ENCODE peak calls at places on chromosomes 16 and 17, in five cellular contexts. G is mammary epithelial cell, D is hepatocyte, K is GM23338, F is left lung. S is an unnamed sample.

GRCh38 chr16:11181242-11181888 is 74.6 kb downstream of the SOCS1 start:
- DNase-seq in G (peak), D (no peak), K (no peak), F (no peak), S (no peak)

GRCh38 chr16:48136547-48137360 is 19.0 kb downstream of the ABCC12 start:
- DNase-seq in G (no peak), D (no peak), K (no peak), F (no peak), S (no peak)

GRCh38 chr17:27585153-27585681 is 45.8 kb upstream of the LGALS9 start:
- DNase-seq in G (no peak), D (no peak), K (no peak), F (no peak), S (no peak)

GRCh38 chr16:59045496-59045895 is 311.4 kb upstream of the GOT2 start:
- DNase-seq in G (no peak), D (no peak), K (no peak), F (no peak), S (no peak)

GRCh38 chr16:86026136-86026905 is 127.4 kb downstream of the IRF8 start:
- DNase-seq in G (no peak), D (peak), K (no peak), F (no peak), S (no peak)

GRCh38 chr16:14215941-14216340 is 144.8 kb downstream of the MRTFB start:
- DNase-seq in G (no peak), D (no peak), K (no peak), F (no peak), S (no peak)

GRCh38 chr17:35790826-35791225 is 4.6 kb downstream of the MMP28 start:
- DNase-seq in G (peak), D (no peak), K (no peak), F (no peak), S (peak)

GRCh38 chr17:70332356-70332755 is 163.0 kb downstream of the KCNJ2 start:
- DNase-seq in G (no peak), D (no peak), K (no peak), F (no peak), S (no peak)

GRCh38 chr16:59543641-59544040 is 809.5 kb upstream of the GOT2 start:
- DNase-seq in G (peak), D (no peak), K (no peak), F (no peak), S (no peak)

GRCh38 chr16:11682655-11683096 is 14.4 kb downstream of the SNN start:
- DNase-seq in G (peak), D (no peak), K (no peak), F (no peak), S (no peak)

GRCh38 chr17:74842599-74843351 is 16.9 kb downstream of the GRIN2C start:
- DNase-seq in G (no peak), D (peak), K (peak), F (peak), S (no peak)

GRCh38 chr17:34227707-34228106 is 27.4 kb upstream of the CCL2 start:
- DNase-seq in G (no peak), D (no peak), K (no peak), F (no peak), S (no peak)

GRCh38 chr16:83501481-83501880 is 306.3 kb upstream of the HSBP1 start:
- DNase-seq in G (no peak), D (no peak), K (no peak), F (no peak), S (no peak)

GRCh38 chr17:55086635-55087058 is 118.1 kb downstream of the STXBP4 start:
- DNase-seq in G (peak), D (no peak), K (no peak), F (no peak), S (no peak)

GRCh38 chr16:79687249-79687768 is 86.8 kb upstream of the MAF start:
- DNase-seq in G (no peak), D (peak), K (no peak), F (no peak), S (no peak)

GRCh38 chr17:29068828-29069227 is 25.9 kb downstream of the PIPOX start:
- DNase-seq in G (no peak), D (no peak), K (no peak), F (no peak), S (no peak)

GRCh38 chr16:47285001-47285400 is 141.3 kb upstream of the NETO2 start:
- DNase-seq in G (no peak), D (no peak), K (no peak), F (no peak), S (no peak)

GRCh38 chr17:47844814-47845453 is 3.9 kb upstream of the SCRN2 start:
- DNase-seq in G (no peak), D (no peak), K (peak), F (no peak), S (no peak)

GRCh38 chr17:66403846-66404597 is 101.6 kb downstream of the PRKCA start:
- DNase-seq in G (no peak), D (no peak), K (no peak), F (no peak), S (no peak)

GRCh38 chr17:35766903-35767510 is 6.3 kb downstream of the C17orf50 start:
- DNase-seq in G (peak), D (peak), K (no peak), F (peak), S (no peak)

GRCh38 chr17:57943140-57943539 is 12.1 kb downstream of the CUEDC1 start:
- DNase-seq in G (no peak), D (no peak), K (no peak), F (no peak), S (no peak)

GRCh38 chr16:54355251-54355650 is 68.7 kb upstream of the IRX3 start:
- DNase-seq in G (peak), D (no peak), K (no peak), F (no peak), S (no peak)

GRCh38 chr16:75593825-75594820 is 27.9 kb downstream of the GABARAPL2 start:
- DNase-seq in G (peak), D (peak), K (peak), F (no peak), S (no peak)

GRCh38 chr16:71933913-71934696 is 38.8 kb downstream of the IST1 start:
- DNase-seq in G (peak), D (peak), K (no peak), F (no peak), S (no peak)

GRCh38 chr16:71859751-71860521 is 14.2 kb downstream of the ATXN1L start:
- DNase-seq in G (no peak), D (no peak), K (no peak), F (no peak), S (no peak)

GRCh38 chr17:78568051-78568450 is 9.1 kb downstream of the DNAH17 start:
- DNase-seq in G (no peak), D (no peak), K (no peak), F (no peak), S (no peak)

GRCh38 chr17:15180121-15180561 is 85.0 kb downstream of the PMP22 start:
- DNase-seq in G (no peak), D (no peak), K (peak), F (no peak), S (no peak)

DNA sequence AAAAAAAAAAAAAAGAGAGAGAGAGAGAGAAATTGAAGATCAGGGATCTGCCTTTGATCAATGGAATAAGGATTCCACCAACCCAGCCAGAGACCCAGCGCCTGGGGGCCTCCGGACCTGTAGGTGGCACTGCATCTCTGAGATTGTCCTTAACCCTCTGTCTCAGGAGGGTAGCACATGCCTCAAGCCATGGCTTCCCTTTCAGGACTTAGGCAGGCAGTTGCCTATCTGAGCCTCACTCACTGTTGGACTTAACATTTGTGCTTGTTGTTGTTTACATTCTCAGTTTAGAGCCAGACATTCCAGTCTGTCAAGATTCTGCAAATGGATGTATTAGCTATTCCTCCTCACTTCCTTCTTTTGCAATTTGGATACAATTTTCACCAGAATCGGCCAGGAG is 5.1 kb upstream of the SCNN1B start:
- DNase-seq in G (no peak), D (no peak), K (peak), F (no peak), S (no peak)
- H3K4me3 ChIP-seq in G (no peak), D (no peak), K (no peak), F (no peak), S (no peak)

DNA sequence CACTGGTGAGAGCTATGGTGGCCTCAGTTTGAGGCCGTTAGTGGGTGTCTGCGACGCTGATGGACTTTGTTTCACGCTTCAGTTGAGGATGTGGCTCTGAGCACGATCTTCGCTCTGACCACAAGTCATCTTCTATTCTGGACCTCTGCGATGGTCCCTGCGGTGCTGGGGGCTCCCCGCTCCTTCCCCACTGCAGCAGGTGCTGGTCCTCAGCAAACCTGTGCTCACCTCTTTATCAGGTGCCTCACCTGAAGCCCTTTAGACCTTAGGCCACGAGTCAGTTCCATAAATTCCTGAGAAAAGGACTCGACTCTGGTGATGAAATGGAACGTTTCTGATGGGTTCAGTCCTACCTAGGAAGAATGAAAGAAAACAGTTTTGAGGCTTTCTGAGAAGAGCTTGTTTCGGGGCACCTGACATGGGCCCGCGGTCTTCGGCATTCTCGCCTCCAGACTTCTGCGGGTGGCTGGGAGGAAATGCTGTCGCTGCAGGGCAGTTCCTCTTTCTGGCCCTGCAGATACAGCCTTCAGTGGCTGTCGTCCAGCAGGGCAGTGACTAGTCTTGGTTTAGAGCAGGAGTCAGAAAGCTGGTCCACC is 4.7 kb downstream of the KCTD5 start:
- DNase-seq in G (no peak), D (no peak), K (no peak), F (peak), S (no peak)
- H3K4me3 ChIP-seq in G (no peak), D (no peak), K (no peak), F (no peak), S (no peak)

GRCh38 chr17:49747632-49748031 is 16.3 kb downstream of the FAM117A start:
- DNase-seq in G (no peak), D (no peak), K (no peak), F (no peak), S (no peak)
- H3K4me3 ChIP-seq in G (no peak), D (no peak), K (no peak), F (no peak), S (no peak)

GRCh38 chr16:57844416-57845030 is 42.2 kb upstream of the KIFC3 start:
- DNase-seq in G (no peak), D (no peak), K (no peak), F (no peak), S (no peak)
- H3K4me3 ChIP-seq in G (no peak), D (no peak), K (no peak), F (no peak), S (no peak)

GRCh38 chr16:23394141-23394540 is 58.8 kb downstream of the COG7 start:
- DNase-seq in G (no peak), D (no peak), K (no peak), F (no peak), S (no peak)
- H3K4me3 ChIP-seq in G (no peak), D (no peak), K (no peak), F (no peak), S (no peak)

GRCh38 chr17:76529643-76530488 is 7.6 kb downstream of the CYGB start:
- DNase-seq in G (peak), D (peak), K (no peak), F (no peak), S (peak)
- H3K4me3 ChIP-seq in G (no peak), D (no peak), K (no peak), F (no peak), S (peak)

S was measured in ascending aorta.